ENCODE peak calls at places on chromosome 13, in seven cellular contexts. U is psoas muscle, B is RWPE2, I is cardiac muscle cell, E is breast epithelium, L is heart right ventricle, X is H1. G is an unnamed sample.

GRCh38 chr13:45231722-45232121 is 30.9 kb upstream of the KCTD4 start:
- DNase-seq in X (no peak), E (no peak), L (no peak), I (no peak), B (no peak), U (no peak), G (no peak)

GRCh38 chr13:101915333-101915732 is 462.9 kb downstream of the ITGBL1 start:
- DNase-seq in L (no peak), X (no peak), U (no peak), I (no peak), B (no peak), E (no peak), G (no peak)

GRCh38 chr13:25923217-25924085 is 128.4 kb downstream of the SHISA2 start:
- DNase-seq in L (no peak), B (no peak), U (no peak), E (no peak), I (peak; percentile 17), X (no peak), G (no peak)

GRCh38 chr13:95156208-95156607 is 145.0 kb downstream of the ABCC4 start:
- DNase-seq in U (no peak), X (no peak), L (no peak), E (no peak), B (no peak), I (no peak), G (no peak)

GRCh38 chr13:46636451-46636850 is 83.5 kb downstream of the LRCH1 start:
- DNase-seq in E (no peak), I (no peak), U (no peak), B (no peak), L (no peak), X (no peak), G (no peak)

GRCh38 chr13:55815458-55816033 is 1325.2 kb upstream of the PRR20A start:
- DNase-seq in I (no peak), B (no peak), U (no peak), X (no peak), E (no peak), L (no peak), G (no peak)

GRCh38 chr13:65530688-65531087 is 1699.4 kb downstream of the PCDH9 start:
- DNase-seq in U (no peak), L (no peak), X (no peak), I (no peak), E (no peak), B (no peak), G (no peak)

GRCh38 chr13:106499905-106500304 is 35.6 kb downstream of the EFNB2 start:
- DNase-seq in B (no peak), U (no peak), L (no peak), I (no peak), E (no peak), X (no peak), G (no peak)

GRCh38 chr13:77827350-77827749 is 91.3 kb downstream of the EDNRB start:
- DNase-seq in E (no peak), B (no peak), X (no peak), I (no peak), U (no peak), L (no peak), G (no peak)

GRCh38 chr13:28831117-28831516 is 11.0 kb downstream of the MTUS2 start:
- DNase-seq in U (no peak), L (no peak), X (no peak), B (no peak), I (no peak), E (no peak), G (no peak)

GRCh38 chr13:50015263-50015662 is at the start of gene KCNRG:
- DNase-seq in B (no peak), X (no peak), U (no peak), I (no peak), L (no peak), E (no peak), G (no peak)

GRCh38 chr13:27839809-27840467 is 47.7 kb downstream of the GSX1 start:
- DNase-seq in B (no peak), L (no peak), I (no peak), X (no peak), U (no peak), E (no peak), G (no peak)

GRCh38 chr13:32284927-32285632 is 30.1 kb downstream of the ZAR1L start:
- DNase-seq in E (no peak), L (no peak), X (no peak), B (no peak), I (peak; percentile 73), U (no peak), G (no peak)

GRCh38 chr13:107866666-107867623 is 348.4 kb downstream of the LIG4 start:
- DNase-seq in I (peak; percentile 66), X (no peak), E (no peak), U (no peak), L (peak; percentile 3), B (no peak), G (no peak)

GRCh38 chr13:74040200-74040599 is 94.0 kb downstream of the KLF12 start:
- DNase-seq in E (no peak), I (peak; percentile 76), U (peak; percentile 57), L (peak; percentile 33), B (no peak), X (peak; percentile 58), G (no peak)

GRCh38 chr13:32645854-32646253 is 59.6 kb downstream of the PDS5B start:
- DNase-seq in I (no peak), U (no peak), X (no peak), L (no peak), B (no peak), E (no peak), G (no peak)

GRCh38 chr13:114100446-114101320 is 31.7 kb downstream of the RASA3 start:
- DNase-seq in L (peak; percentile 28), B (peak; percentile 38), I (peak; percentile 59), E (peak; percentile 57), X (no peak), U (peak; percentile 63), G (no peak)

GRCh38 chr13:114104626-114105350 is 27.6 kb downstream of the RASA3 start:
- DNase-seq in L (peak; percentile 6), X (no peak), I (no peak), U (peak; percentile 49), B (peak; percentile 48), E (peak; percentile 38), G (no peak)

GRCh38 chr13:114101325-114101821 is 31.1 kb downstream of the RASA3 start:
- DNase-seq in E (peak; percentile 52), B (peak; percentile 42), L (peak; percentile 34), U (peak; percentile 65), I (no peak), X (no peak), G (no peak)

GRCh38 chr13:114101831-114102520 is 30.4 kb downstream of the RASA3 start:
- DNase-seq in U (peak; percentile 52), L (peak; percentile 14), E (peak; percentile 38), X (no peak), I (no peak), B (peak; percentile 49), G (no peak)

GRCh38 chr13:114102521-114103288 is 29.7 kb downstream of the RASA3 start:
- DNase-seq in E (peak; percentile 42), I (no peak), B (peak; percentile 45), X (no peak), U (peak; percentile 50), L (peak; percentile 7), G (no peak)
- H3K4me1 ChIP-seq in E (no peaks in the 10 kb centered on the region), I (peaks cover 43% of the 10 kb centered on the region), B (no peaks in the 10 kb centered on the region), X (peaks cover 2% of the 10 kb centered on the region), U (peaks cover 55% of the 10 kb centered on the region), L (peaks cover 41% of the 10 kb centered on the region), G (peaks cover 12% of the 10 kb centered on the region)

GRCh38 chr13:111614613-111615012 is 294.2 kb downstream of the TEX29 start:
- DNase-seq in B (no peak), L (no peak), E (no peak), X (no peak), I (no peak), U (no peak), G (no peak)

GRCh38 chr13:111614009-111614408 is 293.6 kb downstream of the TEX29 start:
- DNase-seq in B (no peak), X (no peak), E (no peak), I (no peak), U (no peak), L (no peak), G (no peak)

GRCh38 chr13:111620586-111620985 is 300.1 kb downstream of the TEX29 start:
- DNase-seq in I (no peak), U (no peak), X (no peak), B (no peak), E (no peak), L (no peak), G (no peak)

GRCh38 chr13:111612918-111613317 is 292.5 kb downstream of the TEX29 start:
- DNase-seq in L (no peak), X (no peak), B (no peak), I (no peak), U (no peak), E (no peak), G (no peak)

GRCh38 chr13:111616203-111616602 is 295.8 kb downstream of the TEX29 start:
- DNase-seq in L (no peak), X (no peak), E (no peak), U (no peak), B (no peak), I (no peak), G (no peak)
- H3K27me3 ChIP-seq in L (peaks cover 34% of the 10 kb centered on the region), X (no peaks in the 10 kb centered on the region), E (peaks cover 28% of the 10 kb centered on the region), U (no peaks in the 10 kb centered on the region), B (peaks cover 6% of the 10 kb centered on the region), I (peaks cover 15% of the 10 kb centered on the region), G (no peaks in the 10 kb centered on the region)

GRCh38 chr13:68350554-68350953 is 1120.4 kb upstream of the PCDH9 start:
- DNase-seq in E (no peak), I (no peak), X (no peak), U (no peak), L (no peak), B (no peak), G (no peak)
- TF ChIP-seq CTCF in E (no peak), I (no peak), X (no peak), U (no peak), L (no peak), B (no peak), G (no peak)

GRCh38 chr13:30362869-30363268 is 55.5 kb upstream of the KATNAL1 start:
- DNase-seq in X (no peak), B (no peak), I (no peak), L (no peak), E (no peak), U (no peak), G (no peak)
- H3K4me1 ChIP-seq in X (no peaks in the 10 kb centered on the region), B (no peaks in the 10 kb centered on the region), I (peaks cover 26% of the 10 kb centered on the region), L (peaks cover 42% of the 10 kb centered on the region), E (no peaks in the 10 kb centered on the region), U (no peaks in the 10 kb centered on the region), G (no peaks in the 10 kb centered on the region)

DNA sequence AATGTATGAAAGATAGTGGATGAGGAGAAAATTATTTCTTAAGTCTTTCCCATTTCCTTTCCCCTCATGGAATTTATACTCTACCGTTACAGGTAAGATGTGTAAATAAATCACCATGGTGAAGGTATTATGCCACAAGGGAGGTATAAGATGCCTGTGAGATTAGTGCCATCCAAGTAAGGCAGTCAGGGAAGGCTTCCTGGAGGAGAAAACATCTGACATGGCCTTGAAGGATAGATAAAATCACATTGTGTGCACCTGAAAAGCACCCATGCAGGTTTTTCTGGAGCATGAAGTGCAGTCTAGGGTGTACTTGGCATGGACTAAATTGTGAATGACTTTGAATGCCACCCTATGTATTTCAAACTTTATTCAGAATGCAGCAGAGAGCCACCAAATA is 15.3 kb downstream of the MBNL2 start:
- DNase-seq in U (no peak), B (no peak), E (no peak), L (no peak), X (no peak), I (no peak), G (no peak)
- H3K27me3 ChIP-seq in U (no peaks in the 10 kb centered on the region), B (no peaks in the 10 kb centered on the region), E (no peaks in the 10 kb centered on the region), L (no peaks in the 10 kb centered on the region), X (peaks cover 34% of the 10 kb centered on the region), I (no peaks in the 10 kb centered on the region), G (no peaks in the 10 kb centered on the region)

G was measured in thoracic aorta.